ENCODE peak calls at places on chromosome 5, in five cellular contexts. S, H, Q, R and U are unnamed samples. For H3K27me3, the result is how much of the 10 kb centered on the place peaks cover.

GRCh38 chr5:169576181-169576598 is 7.4 kb upstream of the SPDL1 start:
- DNase-seq in S (no peak), Q (no peak), R (no peak), H (no peak), U (no peak)

GRCh38 chr5:9233712-9234111 is 312.2 kb downstream of the SEMA5A start:
- DNase-seq in S (no peak), H (no peak), Q (no peak), R (no peak), U (no peak)

GRCh38 chr5:119355636-119356383 is at the start of gene TNFAIP8:
- DNase-seq in R (peak), S (peak), H (peak), Q (peak), U (peak)

GRCh38 chr5:107393846-107394245 is 276.9 kb downstream of the EFNA5 start:
- DNase-seq in H (no peak), Q (no peak), S (no peak), R (no peak), U (no peak)

GRCh38 chr5:137737349-137738256 is 1.7 kb upstream of the KLHL3 start:
- DNase-seq in H (no peak), S (peak), R (no peak), Q (peak), U (peak)

GRCh38 chr5:73494716-73495115 is 3.5 kb upstream of the BTF3 start:
- DNase-seq in R (no peak), H (no peak), Q (no peak), S (no peak), U (no peak)

GRCh38 chr5:170626507-170627150 is 122.8 kb downstream of the KCNIP1 start:
- DNase-seq in H (no peak), Q (no peak), R (no peak), S (no peak), U (peak)

GRCh38 chr5:1553642-1554409 is 30.1 kb upstream of the LPCAT1 start:
- DNase-seq in H (no peak), S (peak), Q (no peak), R (peak), U (no peak)

GRCh38 chr5:72161951-72162350 is 54.7 kb downstream of the MAP1B start:
- DNase-seq in Q (no peak), S (no peak), R (no peak), H (no peak), U (no peak)

GRCh38 chr5:96043471-96043870 is 81.8 kb upstream of the ELL2 start:
- DNase-seq in S (no peak), H (no peak), Q (no peak), R (no peak), U (no peak)

GRCh38 chr5:40260351-40260750 is 419.4 kb upstream of the PTGER4 start:
- DNase-seq in R (no peak), S (no peak), Q (no peak), H (no peak), U (no peak)

GRCh38 chr5:115475768-115476167 is 68.8 kb downstream of the FEM1C start:
- DNase-seq in R (no peak), Q (no peak), H (no peak), S (no peak), U (no peak)

GRCh38 chr5:81068063-81068462 is 107.9 kb downstream of the RASGRF2 start:
- DNase-seq in H (no peak), R (no peak), Q (no peak), S (no peak), U (no peak)

GRCh38 chr5:170986598-170986997 is 124.8 kb downstream of the RANBP17 start:
- DNase-seq in R (no peak), Q (peak), H (no peak), S (no peak), U (no peak)

GRCh38 chr5:135979510-135979909 is 24.7 kb upstream of the LECT2 start:
- DNase-seq in Q (no peak), S (no peak), H (no peak), R (no peak), U (no peak)

GRCh38 chr5:134370306-134370870 is 981 bp upstream of the UBE2B start:
- DNase-seq in H (no peak), R (no peak), Q (no peak), S (no peak), U (no peak)

DNA sequence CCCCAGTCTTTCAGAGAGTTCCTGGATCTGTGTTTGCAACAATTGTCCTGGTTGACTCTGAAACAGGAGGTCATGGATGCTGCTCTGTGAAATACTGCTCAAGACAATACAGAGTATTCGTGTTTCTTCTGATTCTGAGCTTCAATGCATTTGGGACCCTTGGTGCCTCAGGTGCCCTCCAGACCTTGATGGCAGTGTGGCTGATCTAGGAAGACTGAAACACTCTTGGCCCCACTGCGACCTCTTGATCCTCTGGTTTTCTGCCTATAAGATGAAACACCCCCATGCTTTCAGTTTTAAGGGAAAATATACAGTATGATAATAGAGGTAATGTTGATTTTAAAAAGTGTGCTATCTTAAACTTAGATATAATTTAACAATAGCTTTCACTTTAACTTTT is 67.6 kb downstream of the GDNF start:
- DNase-seq in H (no peak), S (no peak), R (no peak), Q (no peak), U (no peak)
- H3K4me3 ChIP-seq in H (no peak), S (no peak), R (no peak), Q (no peak), U (no peak)

GRCh38 chr5:165094782-165095181 is 1589.4 kb downstream of the MAT2B start:
- DNase-seq in Q (no peak), R (no peak), H (no peak), S (no peak), U (no peak)
- H3K27me3 ChIP-seq in Q (under half), R (under half), H (under half), S (under half), U (under half)

GRCh38 chr5:178165585-178165984 is 11.9 kb upstream of the NHP2 start:
- DNase-seq in S (no peak), R (no peak), H (no peak), Q (no peak), U (peak)

GRCh38 chr5:178162481-178162880 is 8.8 kb upstream of the NHP2 start:
- DNase-seq in Q (no peak), H (no peak), S (no peak), R (no peak), U (peak)

GRCh38 chr5:178160176-178160575 is 6.5 kb upstream of the NHP2 start:
- DNase-seq in S (no peak), R (no peak), H (no peak), Q (no peak), U (no peak)

DNA sequence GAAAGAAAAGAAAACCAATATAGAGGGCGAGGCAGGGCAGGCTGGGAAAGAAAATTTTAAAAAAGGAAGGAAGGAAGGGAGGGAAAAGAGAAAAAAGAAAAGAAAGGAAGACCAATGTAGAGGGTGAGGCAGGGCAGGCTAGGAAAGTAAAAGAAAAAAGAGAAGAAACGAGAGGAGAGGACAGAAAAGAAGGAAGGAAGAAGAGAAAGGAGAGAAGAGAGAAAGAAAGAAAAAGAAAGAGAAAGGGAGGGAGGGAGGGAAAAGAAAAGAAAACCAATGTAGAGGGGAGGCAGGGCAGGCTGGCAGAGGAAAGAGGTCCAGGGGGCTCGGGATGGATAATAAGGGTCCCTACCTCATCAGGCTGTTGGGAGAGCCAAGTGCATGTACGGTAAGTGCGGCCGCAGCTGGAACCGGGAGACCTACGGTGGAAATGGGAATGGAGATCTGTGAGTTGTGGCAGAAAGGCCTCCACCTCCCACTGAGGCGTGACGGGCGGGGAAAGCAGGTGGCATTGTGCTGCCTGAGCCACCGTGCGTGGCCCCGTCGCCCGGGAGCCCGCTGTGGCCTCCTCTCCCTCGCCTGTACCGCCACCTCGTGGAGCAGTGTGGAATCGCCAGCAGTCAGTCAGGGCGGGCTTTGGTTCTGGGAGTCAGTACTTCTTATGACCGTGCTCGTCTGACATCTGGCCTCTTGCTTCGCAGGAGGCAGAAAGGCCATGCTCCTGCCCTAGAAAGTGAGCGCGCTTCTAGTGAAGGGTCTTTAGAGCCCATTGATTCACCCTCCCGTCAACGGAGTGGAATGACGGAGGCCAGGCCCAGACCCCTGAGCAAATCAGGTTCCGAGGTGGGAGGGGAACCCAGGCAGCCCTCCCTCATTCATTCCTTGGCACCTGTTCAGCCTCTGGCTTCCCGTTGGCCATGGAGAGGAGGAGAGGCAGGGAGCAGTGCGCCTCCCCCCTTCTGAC is 10.4 kb upstream of the NHP2 start:
- DNase-seq in S (peak), H (peak), R (peak), Q (peak), U (peak)
- H3K4me3 ChIP-seq in S (no peak), H (no peak), R (no peak), Q (no peak), U (no peak)

DNA sequence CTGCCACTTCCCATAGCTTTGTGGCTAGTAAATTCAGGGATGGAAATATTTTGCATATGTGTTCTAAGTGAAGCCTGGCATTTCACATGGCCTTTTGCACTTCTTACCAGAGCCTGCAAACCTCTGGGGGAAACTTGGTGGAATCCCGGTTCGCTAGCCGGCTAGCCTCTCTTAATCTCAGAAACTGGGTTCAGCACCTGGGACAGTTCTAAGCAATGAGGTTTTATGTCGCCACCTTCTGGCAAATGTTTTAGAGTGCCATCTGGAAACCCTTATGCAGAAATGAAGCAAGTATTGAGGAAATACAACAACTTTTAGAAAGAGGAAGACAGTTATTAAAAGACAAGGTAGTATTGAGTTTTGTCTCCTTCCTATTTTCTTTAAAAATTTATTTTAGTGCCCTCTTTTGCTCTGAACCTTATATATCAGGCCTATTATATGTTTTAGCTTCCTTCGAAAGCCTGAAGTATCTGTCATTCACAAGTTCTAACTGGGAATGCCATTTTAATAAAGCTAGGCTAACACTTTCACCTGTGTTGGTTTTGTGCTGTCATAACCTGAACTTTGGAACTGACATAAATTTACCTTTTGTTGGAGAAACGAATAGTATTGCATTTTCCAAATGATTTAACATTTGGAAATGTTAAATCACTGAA is 963 bp upstream of the HTR1A start:
- DNase-seq in S (peak), H (no peak), R (peak), Q (peak), U (peak)
- H3K27me3 ChIP-seq in S (under half), H (under half), R (under half), Q (under half), U (under half)

GRCh38 chr5:33330992-33331391 is 109.8 kb upstream of the TARS1 start:
- DNase-seq in Q (no peak), S (no peak), H (no peak), R (no peak), U (no peak)
- H3K4me3 ChIP-seq in Q (no peak), S (no peak), H (no peak), R (no peak), U (no peak)